ENCODE peak calls at places on chromosomes 5 and 9, in nine cellular contexts. One of them, this sample, is unnamed.

GRCh38 chr9:131833906-131834305 is 94.0 kb upstream of the RAPGEF1 start:
- DNase-seq in fibroblast of the aortic adventitia: peak
- DNase-seq in suprapubic skin: no peak
- DNase-seq in fibroblast of lung: peak
- DNase-seq in left lung: no peak
- DNase-seq in GM06990: no peak
- DNase-seq in uterus: no peak
- DNase-seq in left ventricle myocardium inferior: no peak
- DNase-seq in PC-9: no peak
- DNase-seq in this sample: no peak

GRCh38 chr5:98109561-98110006 is 663.9 kb upstream of the RGMB start:
- DNase-seq in fibroblast of the aortic adventitia: peak
- DNase-seq in suprapubic skin: no peak
- DNase-seq in fibroblast of lung: peak
- DNase-seq in left lung: no peak
- DNase-seq in GM06990: no peak
- DNase-seq in uterus: no peak
- DNase-seq in left ventricle myocardium inferior: no peak
- DNase-seq in PC-9: no peak
- DNase-seq in this sample: no peak

GRCh38 chr9:134807726-134808125 is 72.9 kb upstream of the FCN2 start:
- DNase-seq in fibroblast of the aortic adventitia: peak
- DNase-seq in suprapubic skin: no peak
- DNase-seq in fibroblast of lung: peak
- DNase-seq in left lung: no peak
- DNase-seq in GM06990: no peak
- DNase-seq in uterus: no peak
- DNase-seq in left ventricle myocardium inferior: no peak
- DNase-seq in PC-9: no peak
- DNase-seq in this sample: no peak

GRCh38 chr9:98010450-98010849 is 27.3 kb downstream of the ANP32B start:
- DNase-seq in fibroblast of the aortic adventitia: peak
- DNase-seq in suprapubic skin: no peak
- DNase-seq in fibroblast of lung: peak
- DNase-seq in left lung: no peak
- DNase-seq in GM06990: no peak
- DNase-seq in uterus: no peak
- DNase-seq in left ventricle myocardium inferior: no peak
- DNase-seq in PC-9: no peak
- DNase-seq in this sample: peak

GRCh38 chr5:82635561-82636288 is 357.6 kb upstream of the RPS23 start:
- DNase-seq in fibroblast of the aortic adventitia: peak
- DNase-seq in suprapubic skin: no peak
- DNase-seq in fibroblast of lung: peak
- DNase-seq in left lung: no peak
- DNase-seq in GM06990: no peak
- DNase-seq in uterus: no peak
- DNase-seq in left ventricle myocardium inferior: no peak
- DNase-seq in PC-9: no peak
- DNase-seq in this sample: no peak

GRCh38 chr5:376951-377325 is 55.4 kb downstream of the AHRR start:
- DNase-seq in fibroblast of the aortic adventitia: no peak
- DNase-seq in suprapubic skin: no peak
- DNase-seq in fibroblast of lung: no peak
- DNase-seq in left lung: no peak
- DNase-seq in GM06990: no peak
- DNase-seq in uterus: no peak
- DNase-seq in left ventricle myocardium inferior: no peak
- DNase-seq in PC-9: peak
- DNase-seq in this sample: no peak

GRCh38 chr5:66875325-66875724 is 279.1 kb downstream of the MAST4 start:
- DNase-seq in fibroblast of the aortic adventitia: no peak
- DNase-seq in suprapubic skin: no peak
- DNase-seq in fibroblast of lung: no peak
- DNase-seq in left lung: no peak
- DNase-seq in GM06990: no peak
- DNase-seq in uterus: no peak
- DNase-seq in left ventricle myocardium inferior: no peak
- DNase-seq in PC-9: no peak
- DNase-seq in this sample: no peak

GRCh38 chr9:33466565-33467495 is 6.9 kb downstream of the NOL6 start:
- DNase-seq in fibroblast of the aortic adventitia: peak
- DNase-seq in suprapubic skin: peak
- DNase-seq in fibroblast of lung: no peak
- DNase-seq in left lung: peak
- DNase-seq in GM06990: no peak
- DNase-seq in uterus: peak
- DNase-seq in left ventricle myocardium inferior: peak
- DNase-seq in PC-9: peak
- DNase-seq in this sample: peak

GRCh38 chr5:73233461-73234151 is 60.6 kb downstream of the TMEM174 start:
- DNase-seq in fibroblast of the aortic adventitia: no peak
- DNase-seq in suprapubic skin: no peak
- DNase-seq in fibroblast of lung: peak
- DNase-seq in left lung: no peak
- DNase-seq in GM06990: no peak
- DNase-seq in uterus: no peak
- DNase-seq in left ventricle myocardium inferior: peak
- DNase-seq in PC-9: no peak
- DNase-seq in this sample: no peak

GRCh38 chr5:79793722-79794121 is 104.1 kb downstream of the CMYA5 start:
- DNase-seq in fibroblast of the aortic adventitia: no peak
- DNase-seq in suprapubic skin: no peak
- DNase-seq in fibroblast of lung: no peak
- DNase-seq in left lung: peak
- DNase-seq in GM06990: no peak
- DNase-seq in uterus: no peak
- DNase-seq in left ventricle myocardium inferior: no peak
- DNase-seq in PC-9: no peak
- DNase-seq in this sample: no peak

GRCh38 chr5:87076931-87077330 is 190.8 kb upstream of the RASA1 start:
- DNase-seq in fibroblast of the aortic adventitia: no peak
- DNase-seq in suprapubic skin: no peak
- DNase-seq in fibroblast of lung: peak
- DNase-seq in left lung: no peak
- DNase-seq in GM06990: no peak
- DNase-seq in uterus: no peak
- DNase-seq in left ventricle myocardium inferior: no peak
- DNase-seq in PC-9: no peak
- DNase-seq in this sample: no peak

GRCh38 chr9:95907794-95908193 is 32.3 kb downstream of the ERCC6L2 start:
- DNase-seq in fibroblast of the aortic adventitia: no peak
- DNase-seq in suprapubic skin: no peak
- DNase-seq in fibroblast of lung: no peak
- DNase-seq in left lung: no peak
- DNase-seq in GM06990: no peak
- DNase-seq in uterus: no peak
- DNase-seq in left ventricle myocardium inferior: no peak
- DNase-seq in PC-9: no peak
- DNase-seq in this sample: no peak

GRCh38 chr9:122200960-122201635 is 27.7 kb downstream of the LHX6 start:
- DNase-seq in fibroblast of the aortic adventitia: peak
- DNase-seq in suprapubic skin: no peak
- DNase-seq in fibroblast of lung: peak
- DNase-seq in left lung: no peak
- DNase-seq in GM06990: no peak
- DNase-seq in uterus: no peak
- DNase-seq in left ventricle myocardium inferior: no peak
- DNase-seq in PC-9: no peak
- DNase-seq in this sample: no peak

DNA sequence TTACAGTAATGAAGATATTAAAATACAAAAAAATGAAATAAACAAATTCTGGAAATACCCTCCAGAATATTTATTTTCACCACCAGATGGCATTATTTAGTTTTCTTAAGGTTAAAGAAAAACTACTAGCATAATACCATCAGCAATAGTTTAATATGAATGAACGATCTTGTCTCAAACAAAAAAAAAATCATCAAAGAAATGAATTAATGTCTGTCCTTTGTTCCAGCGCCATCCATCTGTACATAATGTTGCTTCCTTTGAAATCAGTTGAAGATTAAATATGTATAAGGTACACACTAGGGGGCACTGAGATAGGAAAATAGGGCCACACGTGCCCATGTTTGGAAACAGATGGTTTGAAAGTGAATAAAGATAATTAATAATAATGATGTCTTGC is 84.9 kb upstream of the SLCO6A1 start:
- DNase-seq in fibroblast of the aortic adventitia: peak
- DNase-seq in suprapubic skin: no peak
- DNase-seq in fibroblast of lung: no peak
- DNase-seq in left lung: no peak
- DNase-seq in GM06990: no peak
- DNase-seq in uterus: no peak
- DNase-seq in left ventricle myocardium inferior: no peak
- DNase-seq in PC-9: no peak
- DNase-seq in this sample: no peak
- TF ChIP-seq CTCF in fibroblast of the aortic adventitia: no peak
- TF ChIP-seq CTCF in suprapubic skin: no peak
- TF ChIP-seq CTCF in fibroblast of lung: peak
- TF ChIP-seq CTCF in left lung: no peak
- TF ChIP-seq CTCF in GM06990: peak
- TF ChIP-seq CTCF in uterus: no peak
- TF ChIP-seq CTCF in left ventricle myocardium inferior: peak
- TF ChIP-seq CTCF in PC-9: peak
- TF ChIP-seq CTCF in this sample: peak

GRCh38 chr5:43019615-43020293 is 20.4 kb downstream of the ANXA2R start:
- DNase-seq in fibroblast of the aortic adventitia: peak
- DNase-seq in suprapubic skin: peak
- DNase-seq in fibroblast of lung: peak
- DNase-seq in left lung: peak
- DNase-seq in GM06990: peak
- DNase-seq in uterus: peak
- DNase-seq in left ventricle myocardium inferior: no peak
- DNase-seq in PC-9: peak
- DNase-seq in this sample: peak
- TF ChIP-seq CTCF in fibroblast of the aortic adventitia: peak
- TF ChIP-seq CTCF in suprapubic skin: peak
- TF ChIP-seq CTCF in fibroblast of lung: peak
- TF ChIP-seq CTCF in left lung: peak
- TF ChIP-seq CTCF in GM06990: peak
- TF ChIP-seq CTCF in uterus: peak
- TF ChIP-seq CTCF in left ventricle myocardium inferior: peak
- TF ChIP-seq CTCF in PC-9: peak
- TF ChIP-seq CTCF in this sample: peak

GRCh38 chr5:41968153-41968723 is 43.2 kb downstream of the FBXO4 start:
- DNase-seq in fibroblast of the aortic adventitia: no peak
- DNase-seq in suprapubic skin: no peak
- DNase-seq in fibroblast of lung: no peak
- DNase-seq in left lung: no peak
- DNase-seq in GM06990: no peak
- DNase-seq in uterus: no peak
- DNase-seq in left ventricle myocardium inferior: no peak
- DNase-seq in PC-9: no peak
- DNase-seq in this sample: no peak
- TF ChIP-seq CTCF in fibroblast of the aortic adventitia: peak
- TF ChIP-seq CTCF in suprapubic skin: no peak
- TF ChIP-seq CTCF in fibroblast of lung: no peak
- TF ChIP-seq CTCF in left lung: no peak
- TF ChIP-seq CTCF in GM06990: no peak
- TF ChIP-seq CTCF in uterus: no peak
- TF ChIP-seq CTCF in left ventricle myocardium inferior: no peak
- TF ChIP-seq CTCF in PC-9: no peak
- TF ChIP-seq CTCF in this sample: no peak

DNA sequence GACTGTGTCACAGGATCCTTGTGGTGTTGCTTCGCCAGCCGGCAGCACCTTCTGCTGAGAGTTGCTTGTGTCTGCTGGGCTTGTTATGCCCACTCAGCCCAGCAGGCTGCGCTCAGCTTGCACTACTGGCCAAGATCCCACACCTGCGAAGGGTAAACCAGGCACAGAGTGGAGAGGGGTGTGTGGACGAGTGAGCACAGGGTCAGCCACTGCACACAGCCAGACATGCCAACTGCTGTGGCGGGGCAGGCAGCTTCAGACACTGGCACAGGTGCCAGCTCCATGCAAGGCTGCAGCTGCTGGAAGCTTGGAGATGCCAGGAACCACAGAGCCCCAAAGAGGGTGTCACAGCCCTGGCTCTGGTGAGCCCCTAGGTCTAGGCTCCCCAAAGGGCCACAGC is 273.6 kb downstream of the CETN3 start:
- DNase-seq in fibroblast of the aortic adventitia: no peak
- DNase-seq in suprapubic skin: no peak
- DNase-seq in fibroblast of lung: no peak
- DNase-seq in left lung: no peak
- DNase-seq in GM06990: no peak
- DNase-seq in uterus: no peak
- DNase-seq in left ventricle myocardium inferior: no peak
- DNase-seq in PC-9: no peak
- DNase-seq in this sample: no peak
- TF ChIP-seq CTCF in fibroblast of the aortic adventitia: no peak
- TF ChIP-seq CTCF in suprapubic skin: no peak
- TF ChIP-seq CTCF in fibroblast of lung: no peak
- TF ChIP-seq CTCF in left lung: no peak
- TF ChIP-seq CTCF in GM06990: peak
- TF ChIP-seq CTCF in uterus: no peak
- TF ChIP-seq CTCF in left ventricle myocardium inferior: no peak
- TF ChIP-seq CTCF in PC-9: no peak
- TF ChIP-seq CTCF in this sample: peak

DNA sequence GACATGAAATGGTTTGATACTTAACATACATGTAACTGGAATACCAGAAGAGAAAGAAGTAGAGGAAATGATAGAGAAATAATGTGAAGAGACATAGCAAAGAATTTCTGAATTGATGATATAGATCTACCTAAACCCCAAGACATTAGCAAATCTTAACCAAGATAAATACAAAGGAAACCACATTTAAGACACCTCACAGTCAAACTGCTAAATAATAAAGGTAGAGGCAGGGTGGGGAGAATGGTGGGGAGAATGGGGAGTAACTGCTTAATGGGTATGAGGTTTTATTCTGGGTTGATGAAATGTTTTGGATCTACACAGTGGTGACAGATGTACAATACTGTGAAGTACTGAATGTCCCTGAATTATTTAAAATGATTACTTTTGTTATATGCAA is 17.5 kb downstream of the CARNMT1 start:
- DNase-seq in fibroblast of the aortic adventitia: no peak
- DNase-seq in suprapubic skin: no peak
- DNase-seq in fibroblast of lung: no peak
- DNase-seq in left lung: no peak
- DNase-seq in GM06990: no peak
- DNase-seq in uterus: no peak
- DNase-seq in left ventricle myocardium inferior: no peak
- DNase-seq in PC-9: no peak
- DNase-seq in this sample: no peak
- TF ChIP-seq CTCF in fibroblast of the aortic adventitia: no peak
- TF ChIP-seq CTCF in suprapubic skin: no peak
- TF ChIP-seq CTCF in fibroblast of lung: no peak
- TF ChIP-seq CTCF in left lung: no peak
- TF ChIP-seq CTCF in GM06990: no peak
- TF ChIP-seq CTCF in uterus: no peak
- TF ChIP-seq CTCF in left ventricle myocardium inferior: no peak
- TF ChIP-seq CTCF in PC-9: no peak
- TF ChIP-seq CTCF in this sample: no peak

This sample was measured in GM13977.